ENCODE peak calls at places on chromosomes 12 and 14, in six cellular contexts. Z, M, A, W, R and N are unnamed samples.
A peak's percentile ranks its signal among the peaks of the same experiment; 100 is the strongest.

GRCh38 chr12:85920324-85920947 is 46.3 kb downstream of the NTS start:
- DNase-seq in M (peak; percentile 55), R (no peak), Z (peak; percentile 46), W (peak; percentile 34), A (no peak), N (no peak)

GRCh38 chr14:68934034-68934433 is 45.1 kb downstream of the ACTN1 start:
- DNase-seq in W (no peak), R (no peak), Z (no peak), M (no peak), A (no peak), N (no peak)

GRCh38 chr14:32259368-32260013 is 56.4 kb upstream of the RNU6-8 start:
- DNase-seq in Z (peak; percentile 31), M (peak; percentile 84), R (no peak), W (peak; percentile 29), A (no peak), N (no peak)

GRCh38 chr12:90253674-90254181 is 545.1 kb upstream of the ATP2B1 start:
- DNase-seq in Z (peak; percentile 91), W (peak; percentile 95), R (no peak), A (peak; percentile 8), M (peak; percentile 61), N (peak; percentile 13)

GRCh38 chr14:34562776-34563150 is 23.3 kb upstream of the EAPP start:
- DNase-seq in R (no peak), W (no peak), M (no peak), A (no peak), Z (no peak), N (no peak)

GRCh38 chr14:105450864-105451720 is 23.5 kb upstream of the CRIP2 start:
- DNase-seq in R (no peak), M (no peak), W (no peak), A (no peak), Z (no peak), N (no peak)

GRCh38 chr12:108619369-108620160 is 14.1 kb downstream of the SELPLG start:
- DNase-seq in M (no peak), R (no peak), A (no peak), W (no peak), Z (no peak), N (no peak)

GRCh38 chr14:45673420-45673819 is 420.4 kb upstream of the MIS18BP1 start:
- DNase-seq in Z (no peak), R (no peak), A (no peak), M (no peak), W (no peak), N (no peak)

GRCh38 chr14:95265106-95266094 is 54.3 kb downstream of the CLMN start:
- DNase-seq in W (peak; percentile 97), Z (peak; percentile 97), M (peak; percentile 96), R (no peak), A (no peak), N (no peak)

GRCh38 chr12:92010853-92011701 is 134.6 kb downstream of the BTG1 start:
- DNase-seq in R (no peak), M (no peak), W (no peak), Z (no peak), A (no peak), N (no peak)